ENCODE peak calls at places on chromosomes 6 and 20, in seven cellular contexts. M is SK-N-SH, Q is A549, Y is adipocyte, N is fibroblast of lung, K is GM23248, V is esophagus squamous epithelium. W is an unnamed sample.

GRCh38 chr6:88709819-88710246 is 253.6 kb downstream of the RNGTT start:
- DNase-seq in K (no peak), V (no peak), Q (no peak), M (no peak), N (no peak), Y (no peak), W (no peak)

GRCh38 chr6:10424005-10424404 is 9.1 kb upstream of the TFAP2A start:
- DNase-seq in N (no peak), Y (no peak), Q (peak; percentile 54), V (no peak), K (no peak), M (peak; percentile 30), W (no peak)

GRCh38 chr6:10511477-10511876 is 9.7 kb upstream of the GCNT2 start:
- DNase-seq in V (no peak), Y (peak; percentile 9), Q (no peak), N (peak; percentile 37), K (peak; percentile 4), M (no peak), W (no peak)

GRCh38 chr20:40336034-40336433 is 353.0 kb downstream of the MAFB start:
- DNase-seq in Q (no peak), V (no peak), N (no peak), Y (no peak), K (no peak), M (no peak), W (peak; percentile 10)

GRCh38 chr6:170250981-170251775 is 39.7 kb downstream of the DLL1 start:
- DNase-seq in K (no peak), V (no peak), Y (no peak), N (no peak), M (no peak), Q (no peak), W (no peak)

GRCh38 chr6:74447013-74447412 is 751.0 kb downstream of the CD109 start:
- DNase-seq in Y (no peak), M (no peak), N (peak; percentile 8), V (no peak), Q (peak; percentile 20), K (peak; percentile 72), W (no peak)

GRCh38 chr6:6039946-6040509 is 33.3 kb upstream of the NRN1 start:
- DNase-seq in K (no peak), Y (no peak), Q (no peak), V (no peak), M (no peak), N (no peak), W (no peak)

GRCh38 chr20:29740601-29740950 is 1516.9 kb upstream of the DEFB115 start:
- DNase-seq in Y (no peak), Q (no peak), K (no peak), V (no peak), N (no peak), M (peak; percentile 33), W (no peak)

GRCh38 chr6:40146902-40147301 is 212.6 kb upstream of the MOCS1 start:
- DNase-seq in K (no peak), Q (no peak), N (no peak), Y (no peak), V (no peak), M (no peak), W (no peak)

GRCh38 chr6:10884245-10884972 is 2.4 kb upstream of the SYCP2L start:
- DNase-seq in Q (no peak), M (no peak), Y (no peak), K (no peak), N (no peak), V (no peak), W (no peak)

GRCh38 chr6:104714796-104715195 is 144.9 kb downstream of the HACE1 start:
- DNase-seq in M (no peak), Y (no peak), Q (no peak), N (no peak), V (no peak), K (no peak), W (no peak)

GRCh38 chr6:158631678-158632537 is 12.6 kb downstream of the DYNLT1 start:
- DNase-seq in Y (peak; percentile 30), M (no peak), N (peak; percentile 91), V (no peak), Q (peak; percentile 80), K (peak; percentile 90), W (peak; percentile 17)

GRCh38 chr20:4811661-4812181 is 90.0 kb downstream of the PRND start:
- DNase-seq in K (no peak), Q (no peak), N (no peak), V (peak; percentile 55), Y (no peak), M (no peak), W (no peak)

GRCh38 chr6:11710221-11710836 is 68.3 kb downstream of the ADTRP start:
- DNase-seq in K (no peak), Q (no peak), V (no peak), M (peak; percentile 26), Y (peak; percentile 33), N (no peak), W (no peak)

DNA sequence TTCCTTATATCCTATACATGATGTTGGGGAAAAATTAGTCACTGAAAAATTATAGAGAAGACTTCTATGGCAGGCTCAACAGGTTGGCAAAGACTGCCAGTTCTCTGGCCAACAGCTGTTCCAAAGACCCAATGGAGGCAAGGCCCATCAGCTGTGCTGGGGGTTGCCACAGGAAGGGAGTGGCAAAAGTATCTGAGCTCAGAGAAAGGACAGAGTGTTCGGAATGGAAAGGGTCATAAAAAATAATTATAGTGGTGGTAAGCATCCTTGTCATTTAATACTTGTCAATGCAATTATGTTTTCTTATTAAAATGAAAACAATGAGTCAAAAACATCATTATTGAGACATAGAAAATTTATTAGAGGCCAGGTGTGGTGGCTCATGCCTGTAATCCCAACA is 36.1 kb downstream of the FASTKD5 start:
- DNase-seq in Y (no peak), M (no peak), Q (no peak), N (no peak), K (no peak), V (no peak), W (peak; percentile 24)
- H3K9me3 ChIP-seq in Y (no peaks in the 10 kb centered on the region), M (no peaks in the 10 kb centered on the region), Q (peaks cover 7% of the 10 kb centered on the region), N (no peaks in the 10 kb centered on the region), K (no peaks in the 10 kb centered on the region), V (no peaks in the 10 kb centered on the region), W (no peaks in the 10 kb centered on the region)

GRCh38 chr6:14123331-14124105 is 5.9 kb downstream of the CD83 start:
- DNase-seq in Y (peak; percentile 25), N (peak; percentile 46), K (peak; percentile 67), V (no peak), Q (no peak), M (no peak), W (no peak)
- H3K4me3 ChIP-seq in Y (no peak overlapping the region), N (no peak overlapping the region), K (no peak overlapping the region), V (no peak overlapping the region), Q (no peak overlapping the region), M (no peak overlapping the region), W (no peak overlapping the region)

GRCh38 chr6:46014511-46015118 is 1.0 kb downstream of the CLIC5 start:
- DNase-seq in M (no peak), V (no peak), Q (no peak), K (no peak), N (no peak), Y (no peak), W (no peak)

GRCh38 chr6:46016063-46016608 is 476 bp upstream of the CLIC5 start:
- DNase-seq in V (no peak), M (peak; percentile 22), N (no peak), Q (no peak), K (no peak), Y (no peak), W (no peak)

GRCh38 chr6:46013639-46014038 is 2.0 kb downstream of the CLIC5 start:
- DNase-seq in N (no peak), M (no peak), V (no peak), Q (no peak), Y (no peak), K (no peak), W (no peak)

GRCh38 chr6:46014054-46014453 is 1.6 kb downstream of the CLIC5 start:
- DNase-seq in M (no peak), V (no peak), N (no peak), Y (no peak), K (no peak), Q (no peak), W (no peak)

DNA sequence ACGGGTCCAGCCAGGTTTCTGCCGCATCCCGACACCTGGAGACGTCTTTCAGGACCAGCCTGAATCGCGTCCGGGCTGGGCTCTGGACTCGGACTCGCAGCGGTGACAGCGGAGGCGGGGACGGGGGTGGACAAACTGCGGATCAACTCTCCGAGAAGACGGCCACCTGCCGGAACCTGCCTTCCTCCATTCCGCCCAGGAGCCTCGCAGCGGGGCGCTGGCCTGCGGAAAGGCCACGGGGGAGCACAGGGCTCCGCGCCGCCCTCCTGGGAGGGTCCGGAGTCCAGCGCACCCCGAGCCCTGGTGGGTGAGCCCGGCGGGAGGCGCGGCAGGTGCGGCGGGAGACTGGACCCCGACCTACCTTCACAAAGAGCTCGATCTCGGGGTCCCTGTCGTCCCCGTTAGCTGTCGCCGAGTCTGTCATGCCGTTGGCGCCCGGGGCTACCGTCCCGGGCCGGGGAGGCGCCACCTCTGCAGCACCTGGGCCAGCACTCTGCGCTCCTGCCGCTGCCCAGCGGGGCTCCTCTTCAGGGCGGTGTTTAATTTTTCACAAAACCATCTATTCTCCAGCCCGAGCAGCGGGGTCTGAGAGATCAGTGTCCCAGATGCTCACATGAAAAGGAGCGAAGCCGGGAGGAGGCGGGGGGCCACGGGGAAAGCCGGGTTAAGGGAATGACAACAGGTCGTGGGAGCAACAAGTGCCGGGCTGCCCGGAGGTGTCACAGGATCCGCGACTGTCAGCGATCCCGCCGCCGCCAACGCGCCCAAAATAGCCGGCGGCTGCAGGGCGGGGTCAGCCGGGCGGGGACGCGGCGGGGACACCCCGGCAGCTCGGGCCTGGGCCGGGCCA is at the start of gene CLIC5:
- DNase-seq in M (peak; percentile 34), Y (no peak), N (no peak), Q (no peak), V (no peak), K (no peak), W (no peak)
- H3K9me3 ChIP-seq in M (no peaks in the 10 kb centered on the region), Y (peaks cover 14% of the 10 kb centered on the region), N (no peaks in the 10 kb centered on the region), Q (no peaks in the 10 kb centered on the region), V (no peaks in the 10 kb centered on the region), K (no peaks in the 10 kb centered on the region), W (no peaks in the 10 kb centered on the region)

GRCh38 chr6:145208474-145208873 is 526.8 kb downstream of the EPM2A start:
- DNase-seq in Y (no peak), M (no peak), K (no peak), V (no peak), Q (no peak), N (no peak), W (no peak)

GRCh38 chr6:145204258-145204766 is 531.0 kb downstream of the EPM2A start:
- DNase-seq in V (no peak), Y (no peak), K (no peak), Q (no peak), N (no peak), M (peak; percentile 12), W (no peak)

GRCh38 chr6:145209312-145209711 is 526.0 kb downstream of the EPM2A start:
- DNase-seq in V (no peak), Q (no peak), N (no peak), M (no peak), Y (peak; percentile 7), K (peak; percentile 10), W (no peak)

DNA sequence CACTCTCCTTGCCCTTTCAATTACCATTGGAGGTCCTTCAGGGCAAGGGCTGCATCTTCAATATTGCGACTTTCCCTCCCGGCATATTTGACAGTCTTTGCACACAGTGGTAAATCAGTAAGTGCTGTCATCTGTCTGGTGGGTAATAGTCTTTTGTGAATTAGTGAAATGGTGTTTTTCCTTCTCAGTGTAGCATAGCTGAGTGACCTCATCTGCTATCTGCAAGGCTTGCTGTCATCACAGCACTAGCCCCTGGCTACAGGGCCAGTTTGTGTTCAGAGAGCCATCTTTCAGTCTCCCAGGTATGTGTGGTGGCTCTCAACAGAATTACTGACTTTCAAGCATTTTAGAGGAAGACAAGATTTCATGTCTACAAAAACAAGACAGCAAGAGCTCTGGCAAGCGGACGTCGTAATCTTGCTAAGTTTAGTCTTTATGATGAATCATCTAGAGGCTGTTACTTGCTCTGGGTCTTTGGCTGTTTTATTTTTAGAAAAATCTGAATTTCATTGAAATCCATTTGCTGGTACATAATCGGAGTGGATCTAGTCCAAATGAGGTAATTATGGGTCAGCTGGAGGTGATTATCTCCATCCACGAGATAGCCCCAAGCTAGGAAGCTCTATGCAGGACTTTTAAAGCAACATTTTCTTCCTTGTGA is 528.9 kb downstream of the EPM2A start:
- DNase-seq in N (peak; percentile 67), Y (peak; percentile 82), M (peak; percentile 52), K (peak; percentile 80), V (no peak), Q (no peak), W (peak; percentile 11)
- H3K4me3 ChIP-seq in N (no peak overlapping the region), Y (peak overlapping the region; percentile 33), M (no peak overlapping the region), K (peak overlapping the region; percentile 51), V (no peak overlapping the region), Q (no peak overlapping the region), W (no peak overlapping the region)

W was measured in MG63.